ENCODE peak calls at places on chromosomes 7 and 10, in five cellular contexts. C is stomach, B is WTC11, R is heart right ventricle, N is cardiac fibroblast. S is an unnamed sample.

GRCh38 chr10:124350806-124351205 is 67.9 kb downstream of the OAT start:
- DNase-seq in C (peak), B (no peak), R (no peak), N (no peak), S (no peak)

GRCh38 chr10:6977641-6978627 is 397.9 kb upstream of the PRKCQ start:
- DNase-seq in C (no peak), B (no peak), R (no peak), N (no peak), S (peak)

GRCh38 chr7:12941512-12941911 is 254.1 kb downstream of the ARL4A start:
- DNase-seq in C (no peak), B (no peak), R (no peak), N (no peak), S (no peak)

GRCh38 chr7:13257661-13258060 is 570.2 kb downstream of the ARL4A start:
- DNase-seq in C (no peak), B (no peak), R (no peak), N (no peak), S (peak)

GRCh38 chr10:72637398-72637857 is 11.5 kb upstream of the MICU1 start:
- DNase-seq in C (peak), B (no peak), R (peak), N (peak), S (no peak)

GRCh38 chr7:151339651-151340377 is 1.8 kb upstream of the NUB1 start:
- DNase-seq in C (no peak), B (no peak), R (no peak), N (no peak), S (no peak)

GRCh38 chr7:40799-41750 is 151.3 kb upstream of the FAM20C start:
- DNase-seq in C (peak), B (no peak), R (peak), N (no peak), S (no peak)

GRCh38 chr7:6035686-6036085 is 4.5 kb downstream of the ANKRD61 start:
- DNase-seq in C (no peak), B (no peak), R (no peak), N (no peak), S (no peak)

GRCh38 chr10:119616879-119617580 is 20.3 kb upstream of the TIAL1 start:
- DNase-seq in C (no peak), B (peak), R (peak), N (peak), S (no peak)

GRCh38 chr10:62772186-62772950 is 32.2 kb upstream of the ADO start:
- DNase-seq in C (no peak), B (no peak), R (no peak), N (peak), S (no peak)

GRCh38 chr10:57960406-57960805 is 307.3 kb downstream of the IPMK start:
- DNase-seq in C (no peak), B (no peak), R (no peak), N (peak), S (no peak)

GRCh38 chr10:95260397-95260881 is 30.4 kb downstream of the PDLIM1 start:
- DNase-seq in C (no peak), B (no peak), R (no peak), N (peak), S (no peak)

GRCh38 chr7:134317434-134317833 is 704 bp upstream of the SLC35B4 start:
- DNase-seq in C (no peak), B (no peak), R (no peak), N (no peak), S (no peak)

GRCh38 chr10:130326954-130327353 is 190.8 kb downstream of the GLRX3 start:
- DNase-seq in C (no peak), B (no peak), R (no peak), N (no peak), S (no peak)

GRCh38 chr10:120607710-120608703 is 151.0 kb downstream of the PLPP4 start:
- DNase-seq in C (no peak), B (no peak), R (no peak), N (no peak), S (no peak)

GRCh38 chr10:74760042-74760979 is 66.1 kb upstream of the KAT6B start:
- DNase-seq in C (no peak), B (no peak), R (no peak), N (no peak), S (no peak)
- TF ChIP-seq CTCF in C (no peak), B (no peak), R (no peak), N (no peak), S (no peak)

GRCh38 chr7:54788664-54789063 is 29.7 kb upstream of the SEC61G start:
- DNase-seq in C (no peak), B (peak), R (peak), N (peak), S (peak)
- TF ChIP-seq CTCF in C (peak), B (peak), R (peak), N (peak), S (peak)

DNA sequence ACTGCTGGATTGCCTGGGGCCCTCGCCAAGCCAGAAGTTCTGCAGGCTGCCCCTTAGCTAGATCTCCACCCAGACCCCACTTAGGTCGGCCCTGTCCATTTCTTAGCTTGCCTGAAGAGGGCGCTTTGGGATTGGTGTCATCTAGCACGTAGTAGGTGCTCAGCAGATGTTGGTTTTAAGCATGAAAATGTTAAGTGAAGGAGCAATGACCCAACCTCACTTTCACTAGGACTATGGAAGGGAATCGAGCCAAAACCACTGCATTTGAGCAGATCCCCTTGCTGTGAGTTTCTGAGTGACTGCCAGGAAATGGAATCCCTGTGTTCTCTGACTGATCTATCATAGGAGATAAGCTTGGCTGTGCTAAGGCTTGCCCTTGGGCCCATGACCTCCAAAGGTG is 131.7 kb upstream of the EEPD1 start:
- DNase-seq in C (no peak), B (peak), R (no peak), N (peak), S (no peak)
- TF ChIP-seq CTCF in C (no peak), B (peak), R (peak), N (peak), S (peak)

GRCh38 chr7:69893915-69894314 is 295.6 kb downstream of the AUTS2 start:
- DNase-seq in C (no peak), B (no peak), R (no peak), N (peak), S (no peak)
- TF ChIP-seq CTCF in C (no peak), B (no peak), R (peak), N (peak), S (peak)

GRCh38 chr7:49695971-49696370 is 77.5 kb upstream of the VWC2 start:
- DNase-seq in C (no peak), B (no peak), R (no peak), N (no peak), S (no peak)
- TF ChIP-seq CTCF in C (no peak), B (no peak), R (no peak), N (no peak), S (no peak)

GRCh38 chr7:149669121-149669818 is 104.1 kb downstream of the ZNF467 start:
- DNase-seq in C (no peak), B (no peak), R (no peak), N (peak), S (no peak)
- TF ChIP-seq CTCF in C (no peak), B (no peak), R (peak), N (peak), S (peak)

S was measured in retinal pigment epithelial cell.